ENCODE peak calls at places on chromosomes 5 and 9, in six cellular contexts. One of them, this sample, is unnamed.

GRCh38 chr5:170782438-170782837 is 1.1 kb upstream of the GABRP start:
- DNase-seq in HCT116: no peak
- DNase-seq in NB4: no peak
- DNase-seq in RWPE2: no peak
- DNase-seq in endothelial cell of umbilical vein: peak
- DNase-seq in lower leg skin: peak
- DNase-seq in this sample: no peak

GRCh38 chr9:86328153-86328552 is 26.1 kb downstream of the TUT7 start:
- DNase-seq in HCT116: no peak
- DNase-seq in NB4: no peak
- DNase-seq in RWPE2: no peak
- DNase-seq in endothelial cell of umbilical vein: no peak
- DNase-seq in lower leg skin: no peak
- DNase-seq in this sample: no peak

GRCh38 chr9:88973281-88974045 is 17.8 kb upstream of the S1PR3 start:
- DNase-seq in HCT116: no peak
- DNase-seq in NB4: no peak
- DNase-seq in RWPE2: no peak
- DNase-seq in endothelial cell of umbilical vein: no peak
- DNase-seq in lower leg skin: peak
- DNase-seq in this sample: no peak

GRCh38 chr9:131951905-131952304 is 127.8 kb downstream of the MED27 start:
- DNase-seq in HCT116: no peak
- DNase-seq in NB4: no peak
- DNase-seq in RWPE2: no peak
- DNase-seq in endothelial cell of umbilical vein: peak
- DNase-seq in lower leg skin: no peak
- DNase-seq in this sample: no peak

GRCh38 chr5:91367908-91368648 is 15.0 kb downstream of the ARRDC3 start:
- DNase-seq in HCT116: no peak
- DNase-seq in NB4: no peak
- DNase-seq in RWPE2: no peak
- DNase-seq in endothelial cell of umbilical vein: no peak
- DNase-seq in lower leg skin: no peak
- DNase-seq in this sample: no peak

GRCh38 chr9:12748016-12748415 is 26.8 kb upstream of the LURAP1L start:
- DNase-seq in HCT116: no peak
- DNase-seq in NB4: no peak
- DNase-seq in RWPE2: no peak
- DNase-seq in endothelial cell of umbilical vein: peak
- DNase-seq in lower leg skin: no peak
- DNase-seq in this sample: no peak

GRCh38 chr5:65382582-65382981 is 99.1 kb downstream of the ADAMTS6 start:
- DNase-seq in HCT116: no peak
- DNase-seq in NB4: no peak
- DNase-seq in RWPE2: no peak
- DNase-seq in endothelial cell of umbilical vein: no peak
- DNase-seq in lower leg skin: no peak
- DNase-seq in this sample: no peak

GRCh38 chr9:137286980-137287383 is 9.5 kb downstream of the TOR4A start:
- DNase-seq in HCT116: peak
- DNase-seq in NB4: peak
- DNase-seq in RWPE2: no peak
- DNase-seq in endothelial cell of umbilical vein: peak
- DNase-seq in lower leg skin: no peak
- DNase-seq in this sample: no peak

GRCh38 chr9:129394011-129394919 is 216.2 kb upstream of the IER5L start:
- DNase-seq in HCT116: no peak
- DNase-seq in NB4: no peak
- DNase-seq in RWPE2: no peak
- DNase-seq in endothelial cell of umbilical vein: no peak
- DNase-seq in lower leg skin: no peak
- DNase-seq in this sample: no peak

GRCh38 chr9:73050062-73050814 is 97.4 kb upstream of the ALDH1A1 start:
- DNase-seq in HCT116: no peak
- DNase-seq in NB4: no peak
- DNase-seq in RWPE2: no peak
- DNase-seq in endothelial cell of umbilical vein: no peak
- DNase-seq in lower leg skin: no peak
- DNase-seq in this sample: no peak

GRCh38 chr9:114499528-114499927 is 5.7 kb downstream of the WHRN start:
- DNase-seq in HCT116: no peak
- DNase-seq in NB4: no peak
- DNase-seq in RWPE2: no peak
- DNase-seq in endothelial cell of umbilical vein: no peak
- DNase-seq in lower leg skin: no peak
- DNase-seq in this sample: no peak

GRCh38 chr9:136865768-136866103 is 372 bp downstream of the EDF1 start:
- DNase-seq in HCT116: no peak
- DNase-seq in NB4: no peak
- DNase-seq in RWPE2: peak
- DNase-seq in endothelial cell of umbilical vein: no peak
- DNase-seq in lower leg skin: no peak
- DNase-seq in this sample: no peak

GRCh38 chr9:20551236-20551635 is 71.1 kb downstream of the MLLT3 start:
- DNase-seq in HCT116: no peak
- DNase-seq in NB4: no peak
- DNase-seq in RWPE2: no peak
- DNase-seq in endothelial cell of umbilical vein: no peak
- DNase-seq in lower leg skin: no peak
- DNase-seq in this sample: peak

GRCh38 chr5:154189256-154189818 is 1.2 kb upstream of the GALNT10 start:
- DNase-seq in HCT116: no peak
- DNase-seq in NB4: peak
- DNase-seq in RWPE2: no peak
- DNase-seq in endothelial cell of umbilical vein: peak
- DNase-seq in lower leg skin: no peak
- DNase-seq in this sample: no peak

GRCh38 chr9:133593587-133593986 is 15.6 kb downstream of the FAM163B start:
- DNase-seq in HCT116: no peak
- DNase-seq in NB4: no peak
- DNase-seq in RWPE2: no peak
- DNase-seq in endothelial cell of umbilical vein: no peak
- DNase-seq in lower leg skin: no peak
- DNase-seq in this sample: no peak

GRCh38 chr5:16140417-16140816 is 39.2 kb downstream of the MARCHF11 start:
- DNase-seq in HCT116: no peak
- DNase-seq in NB4: no peak
- DNase-seq in RWPE2: no peak
- DNase-seq in endothelial cell of umbilical vein: no peak
- DNase-seq in lower leg skin: no peak
- DNase-seq in this sample: no peak

GRCh38 chr9:4402501-4402900 is 87.8 kb upstream of the SLC1A1 start:
- DNase-seq in HCT116: no peak
- DNase-seq in NB4: no peak
- DNase-seq in RWPE2: no peak
- DNase-seq in endothelial cell of umbilical vein: no peak
- DNase-seq in lower leg skin: no peak
- DNase-seq in this sample: no peak

GRCh38 chr5:16807475-16807874 is 128.6 kb downstream of the MYO10 start:
- DNase-seq in HCT116: no peak
- DNase-seq in NB4: no peak
- DNase-seq in RWPE2: no peak
- DNase-seq in endothelial cell of umbilical vein: no peak
- DNase-seq in lower leg skin: no peak
- DNase-seq in this sample: no peak

GRCh38 chr5:39476466-39477215 is 51.9 kb upstream of the DAB2 start:
- DNase-seq in HCT116: no peak
- DNase-seq in NB4: no peak
- DNase-seq in RWPE2: no peak
- DNase-seq in endothelial cell of umbilical vein: peak
- DNase-seq in lower leg skin: no peak
- DNase-seq in this sample: no peak

GRCh38 chr5:123476696-123477095 is 35.3 kb upstream of the CSNK1G3 start:
- DNase-seq in HCT116: no peak
- DNase-seq in NB4: no peak
- DNase-seq in RWPE2: no peak
- DNase-seq in endothelial cell of umbilical vein: no peak
- DNase-seq in lower leg skin: no peak
- DNase-seq in this sample: no peak
- TF ChIP-seq CTCF in HCT116: no peak
- TF ChIP-seq CTCF in NB4: no peak
- TF ChIP-seq CTCF in RWPE2: no peak
- TF ChIP-seq CTCF in endothelial cell of umbilical vein: no peak
- TF ChIP-seq CTCF in lower leg skin: no peak
- TF ChIP-seq CTCF in this sample: no peak

DNA sequence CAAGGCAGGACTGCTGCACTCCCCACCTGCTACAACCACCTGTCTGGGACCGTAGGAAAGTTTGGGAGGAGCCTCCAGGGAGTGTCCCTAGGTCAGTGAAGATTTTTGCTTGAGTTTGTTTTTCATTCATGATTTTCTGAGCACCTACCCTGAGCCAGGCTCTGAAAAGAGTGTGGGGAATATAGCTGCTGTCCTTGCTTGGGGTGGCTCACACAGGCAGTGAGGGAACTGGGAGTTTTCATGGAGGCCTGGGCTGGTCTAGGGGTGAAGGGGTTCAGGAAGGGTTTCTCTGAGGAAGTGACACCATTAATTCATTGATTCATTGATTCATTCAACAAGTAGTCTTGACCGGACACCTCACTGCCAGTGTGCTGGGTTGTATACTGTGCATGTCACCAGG is 48.8 kb downstream of the SAR1B start:
- DNase-seq in HCT116: no peak
- DNase-seq in NB4: no peak
- DNase-seq in RWPE2: no peak
- DNase-seq in endothelial cell of umbilical vein: no peak
- DNase-seq in lower leg skin: peak
- DNase-seq in this sample: no peak
- TF ChIP-seq CTCF in HCT116: no peak
- TF ChIP-seq CTCF in NB4: no peak
- TF ChIP-seq CTCF in RWPE2: no peak
- TF ChIP-seq CTCF in endothelial cell of umbilical vein: no peak
- TF ChIP-seq CTCF in lower leg skin: no peak
- TF ChIP-seq CTCF in this sample: no peak

GRCh38 chr9:97307091-97307490 is 368 bp upstream of the CCDC180 start:
- DNase-seq in HCT116: no peak
- DNase-seq in NB4: no peak
- DNase-seq in RWPE2: no peak
- DNase-seq in endothelial cell of umbilical vein: peak
- DNase-seq in lower leg skin: no peak
- DNase-seq in this sample: peak
- TF ChIP-seq CTCF in HCT116: no peak
- TF ChIP-seq CTCF in NB4: no peak
- TF ChIP-seq CTCF in RWPE2: no peak
- TF ChIP-seq CTCF in endothelial cell of umbilical vein: peak
- TF ChIP-seq CTCF in lower leg skin: no peak
- TF ChIP-seq CTCF in this sample: peak

GRCh38 chr9:120324996-120325642 is 254.8 kb downstream of the CDK5RAP2 start:
- DNase-seq in HCT116: no peak
- DNase-seq in NB4: peak
- DNase-seq in RWPE2: no peak
- DNase-seq in endothelial cell of umbilical vein: no peak
- DNase-seq in lower leg skin: no peak
- DNase-seq in this sample: no peak
- TF ChIP-seq CTCF in HCT116: no peak
- TF ChIP-seq CTCF in NB4: peak
- TF ChIP-seq CTCF in RWPE2: no peak
- TF ChIP-seq CTCF in endothelial cell of umbilical vein: no peak
- TF ChIP-seq CTCF in lower leg skin: no peak
- TF ChIP-seq CTCF in this sample: no peak

GRCh38 chr5:110040178-110040577 is 350.5 kb downstream of the MAN2A1 start:
- DNase-seq in HCT116: no peak
- DNase-seq in NB4: no peak
- DNase-seq in RWPE2: no peak
- DNase-seq in endothelial cell of umbilical vein: no peak
- DNase-seq in lower leg skin: no peak
- DNase-seq in this sample: no peak
- TF ChIP-seq CTCF in HCT116: no peak
- TF ChIP-seq CTCF in NB4: no peak
- TF ChIP-seq CTCF in RWPE2: no peak
- TF ChIP-seq CTCF in endothelial cell of umbilical vein: no peak
- TF ChIP-seq CTCF in lower leg skin: no peak
- TF ChIP-seq CTCF in this sample: no peak

GRCh38 chr5:173741729-173742431 is 125.4 kb upstream of the BOD1 start:
- DNase-seq in HCT116: no peak
- DNase-seq in NB4: peak
- DNase-seq in RWPE2: no peak
- DNase-seq in endothelial cell of umbilical vein: no peak
- DNase-seq in lower leg skin: no peak
- DNase-seq in this sample: no peak

GRCh38 chr5:173743641-173744343 is 127.3 kb upstream of the BOD1 start:
- DNase-seq in HCT116: no peak
- DNase-seq in NB4: no peak
- DNase-seq in RWPE2: no peak
- DNase-seq in endothelial cell of umbilical vein: no peak
- DNase-seq in lower leg skin: no peak
- DNase-seq in this sample: no peak

GRCh38 chr5:173742432-173742816 is 126.0 kb upstream of the BOD1 start:
- DNase-seq in HCT116: no peak
- DNase-seq in NB4: no peak
- DNase-seq in RWPE2: no peak
- DNase-seq in endothelial cell of umbilical vein: no peak
- DNase-seq in lower leg skin: no peak
- DNase-seq in this sample: no peak

GRCh38 chr5:173739741-173740140 is 123.3 kb upstream of the BOD1 start:
- DNase-seq in HCT116: no peak
- DNase-seq in NB4: no peak
- DNase-seq in RWPE2: no peak
- DNase-seq in endothelial cell of umbilical vein: no peak
- DNase-seq in lower leg skin: no peak
- DNase-seq in this sample: no peak

GRCh38 chr5:173740400-173740799 is 124.0 kb upstream of the BOD1 start:
- DNase-seq in HCT116: no peak
- DNase-seq in NB4: no peak
- DNase-seq in RWPE2: no peak
- DNase-seq in endothelial cell of umbilical vein: no peak
- DNase-seq in lower leg skin: no peak
- DNase-seq in this sample: no peak
- TF ChIP-seq CTCF in HCT116: no peak
- TF ChIP-seq CTCF in NB4: no peak
- TF ChIP-seq CTCF in RWPE2: no peak
- TF ChIP-seq CTCF in endothelial cell of umbilical vein: no peak
- TF ChIP-seq CTCF in lower leg skin: no peak
- TF ChIP-seq CTCF in this sample: no peak

GRCh38 chr9:29556746-29557145 is 1983.5 kb upstream of the C9orf72 start:
- DNase-seq in HCT116: no peak
- DNase-seq in NB4: no peak
- DNase-seq in RWPE2: no peak
- DNase-seq in endothelial cell of umbilical vein: no peak
- DNase-seq in lower leg skin: no peak
- DNase-seq in this sample: no peak

GRCh38 chr9:29555452-29555851 is 1982.2 kb upstream of the C9orf72 start:
- DNase-seq in HCT116: no peak
- DNase-seq in NB4: no peak
- DNase-seq in RWPE2: no peak
- DNase-seq in endothelial cell of umbilical vein: no peak
- DNase-seq in lower leg skin: no peak
- DNase-seq in this sample: no peak

DNA sequence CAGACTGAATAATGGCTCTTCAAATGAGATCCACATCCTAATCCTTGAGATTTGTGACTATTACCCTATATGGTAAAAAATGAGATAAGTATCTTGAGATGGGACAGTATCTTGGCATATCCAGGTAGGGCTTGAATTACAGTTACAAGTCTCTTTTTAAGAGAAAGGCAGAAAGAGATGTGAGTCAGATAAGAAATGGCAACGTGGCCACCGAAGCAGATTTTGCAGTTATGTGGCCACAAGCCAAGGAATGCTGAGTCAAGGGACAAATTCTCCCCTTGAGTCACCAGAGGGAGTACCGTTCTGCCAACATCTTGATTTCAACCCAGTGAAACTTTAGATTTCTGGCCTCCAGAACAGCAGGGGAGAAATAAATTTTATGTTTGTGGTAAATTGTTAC is 1983.0 kb upstream of the C9orf72 start:
- DNase-seq in HCT116: no peak
- DNase-seq in NB4: no peak
- DNase-seq in RWPE2: no peak
- DNase-seq in endothelial cell of umbilical vein: no peak
- DNase-seq in lower leg skin: no peak
- DNase-seq in this sample: peak
- TF ChIP-seq CTCF in HCT116: no peak
- TF ChIP-seq CTCF in NB4: no peak
- TF ChIP-seq CTCF in RWPE2: peak
- TF ChIP-seq CTCF in endothelial cell of umbilical vein: no peak
- TF ChIP-seq CTCF in lower leg skin: no peak
- TF ChIP-seq CTCF in this sample: no peak